ENCODE peak calls at places on chromosomes 2 and 18, in five cellular contexts. H is stimulated activated CD8-positive, alpha-beta memory T cell treated with anti-CD3 and anti-CD28 coated beads, Interleukin-15, amount 100 ng/mL, for 1 hour; K is AG04450; D is tibial artery; L is AG20443. U is an unnamed sample.

GRCh38 chr18:74092922-74093321 is 54.7 kb downstream of the FBXO15 start:
- DNase-seq in H (no peak), K (no peak), D (no peak), L (no peak), U (no peak)

GRCh38 chr18:33826151-33826550 is 248.1 kb downstream of the ASXL3 start:
- DNase-seq in H (no peak), K (no peak), D (no peak), L (no peak), U (no peak)

GRCh38 chr18:78976697-78977626 is 2.7 kb upstream of the SALL3 start:
- DNase-seq in H (no peak), K (no peak), D (no peak), L (no peak), U (no peak)

GRCh38 chr2:173963323-173963816 is 1.8 kb downstream of the SP3 start:
- DNase-seq in H (peak), K (no peak), D (no peak), L (no peak), U (no peak)

GRCh38 chr2:11077411-11077810 is 77.9 kb upstream of the SLC66A3 start:
- DNase-seq in H (no peak), K (no peak), D (no peak), L (no peak), U (no peak)

GRCh38 chr2:11122380-11122779 is 32.9 kb upstream of the SLC66A3 start:
- DNase-seq in H (no peak), K (no peak), D (no peak), L (no peak), U (no peak)

GRCh38 chr2:198347349-198347748 is 543.0 kb downstream of the PLCL1 start:
- DNase-seq in H (no peak), K (no peak), D (no peak), L (no peak), U (no peak)

GRCh38 chr18:79850731-79851130 is 53.0 kb downstream of the KCNG2 start:
- DNase-seq in H (no peak), K (no peak), D (peak), L (no peak), U (no peak)

GRCh38 chr18:21762181-21762772 is 21.7 kb downstream of the MIB1 start:
- DNase-seq in H (no peak), K (no peak), D (no peak), L (no peak), U (no peak)

GRCh38 chr2:15949126-15949525 is 8.8 kb downstream of the MYCN start:
- DNase-seq in H (no peak), K (no peak), D (no peak), L (no peak), U (no peak)

GRCh38 chr2:36650031-36650430 is 46.5 kb upstream of the VIT start:
- DNase-seq in H (no peak), K (no peak), D (no peak), L (peak), U (no peak)

GRCh38 chr2:111698743-111699554 is 185.0 kb downstream of the ANAPC1 start:
- DNase-seq in H (no peak), K (peak), D (peak), L (peak), U (peak)

GRCh38 chr2:501130-501529 is 176.1 kb downstream of the TMEM18 start:
- DNase-seq in H (no peak), K (no peak), D (no peak), L (no peak), U (no peak)

GRCh38 chr2:24973812-24974211 is 2.1 kb upstream of the DNAJC27 start:
- DNase-seq in H (no peak), K (no peak), D (no peak), L (no peak), U (no peak)

GRCh38 chr2:240453461-240454030 is 18.1 kb downstream of the GPC1 start:
- DNase-seq in H (no peak), K (no peak), D (no peak), L (no peak), U (no peak)

GRCh38 chr2:196170202-196170680 is 1.1 kb downstream of the STK17B start:
- DNase-seq in H (no peak), K (peak), D (no peak), L (peak), U (no peak)

GRCh38 chr2:150911766-150912280 is 349.8 kb downstream of the RBM43 start:
- DNase-seq in H (no peak), K (peak), D (peak), L (peak), U (peak)

GRCh38 chr2:39228413-39229209 is 15.2 kb downstream of the CDKL4 start:
- DNase-seq in H (no peak), K (no peak), D (no peak), L (no peak), U (no peak)

GRCh38 chr2:209147981-209148380 is 275.9 kb upstream of the MAP2 start:
- DNase-seq in H (no peak), K (no peak), D (no peak), L (no peak), U (no peak)

GRCh38 chr2:230684222-230685164 is 28.1 kb upstream of the CAB39 start:
- DNase-seq in H (no peak), K (no peak), D (no peak), L (no peak), U (no peak)

GRCh38 chr18:66682855-66683322 is 79.0 kb upstream of the CDH19 start:
- DNase-seq in H (no peak), K (no peak), D (no peak), L (no peak), U (no peak)